ENCODE peak calls at places on chromosomes 12 and 14, in five cellular contexts. One of them, this sample, is unnamed.

GRCh38 chr14:22900088-22900799 is 17.2 kb downstream of the REM2 start:
- DNase-seq in K562: peak
- DNase-seq in HepG2: peak
- DNase-seq in H1: no peak
- DNase-seq in GM12878: peak
- DNase-seq in this sample: peak

GRCh38 chr14:61547186-61548121 is 147.9 kb upstream of the HIF1A start:
- DNase-seq in HepG2: no peak
- DNase-seq in H1: no peak
- DNase-seq in K562: no peak
- DNase-seq in GM12878: no peak
- DNase-seq in this sample: no peak

GRCh38 chr14:34623506-34623905 is 6.4 kb downstream of the SNX6 start:
- DNase-seq in HepG2: no peak
- DNase-seq in H1: no peak
- DNase-seq in K562: no peak
- DNase-seq in GM12878: no peak
- DNase-seq in this sample: no peak

GRCh38 chr14:93959239-93960107 is 16.9 kb downstream of the ASB2 start:
- DNase-seq in GM12878: peak
- DNase-seq in HepG2: peak
- DNase-seq in K562: peak
- DNase-seq in H1: peak
- DNase-seq in this sample: peak

GRCh38 chr12:30111719-30112118 is 328.0 kb upstream of the TMTC1 start:
- DNase-seq in H1: no peak
- DNase-seq in K562: no peak
- DNase-seq in GM12878: no peak
- DNase-seq in HepG2: no peak
- DNase-seq in this sample: no peak

GRCh38 chr12:132620893-132621656 is 2.5 kb downstream of the P2RX2 start:
- DNase-seq in K562: no peak
- DNase-seq in HepG2: no peak
- DNase-seq in H1: no peak
- DNase-seq in GM12878: no peak
- DNase-seq in this sample: no peak

GRCh38 chr12:72098622-72099021 is 160.0 kb downstream of the TPH2 start:
- DNase-seq in H1: no peak
- DNase-seq in K562: no peak
- DNase-seq in HepG2: no peak
- DNase-seq in GM12878: no peak
- DNase-seq in this sample: no peak

GRCh38 chr12:524167-524951 is 64.6 kb downstream of the B4GALNT3 start:
- DNase-seq in GM12878: no peak
- DNase-seq in K562: no peak
- DNase-seq in H1: no peak
- DNase-seq in HepG2: no peak
- DNase-seq in this sample: no peak

GRCh38 chr12:104910196-104910840 is 47.8 kb downstream of the SLC41A2 start:
- DNase-seq in HepG2: no peak
- DNase-seq in K562: no peak
- DNase-seq in H1: no peak
- DNase-seq in GM12878: no peak
- DNase-seq in this sample: no peak

GRCh38 chr14:53979747-53980642 is 23.4 kb upstream of the BMP4 start:
- DNase-seq in K562: no peak
- DNase-seq in GM12878: no peak
- DNase-seq in HepG2: peak
- DNase-seq in H1: peak
- DNase-seq in this sample: no peak

GRCh38 chr14:28766505-28767238 is at the start of gene FOXG1:
- DNase-seq in HepG2: no peak
- DNase-seq in GM12878: no peak
- DNase-seq in K562: peak
- DNase-seq in H1: no peak
- DNase-seq in this sample: no peak

GRCh38 chr12:124456652-124457152 is 110.7 kb downstream of the NCOR2 start:
- DNase-seq in H1: no peak
- DNase-seq in GM12878: no peak
- DNase-seq in K562: no peak
- DNase-seq in HepG2: no peak
- DNase-seq in this sample: no peak

GRCh38 chr12:25386823-25387134 is 136.1 kb upstream of the KRAS start:
- DNase-seq in K562: no peak
- DNase-seq in GM12878: no peak
- DNase-seq in H1: no peak
- DNase-seq in HepG2: no peak
- DNase-seq in this sample: no peak

GRCh38 chr14:105141486-105142281 is 26.9 kb downstream of the JAG2 start:
- DNase-seq in K562: no peak
- DNase-seq in GM12878: no peak
- DNase-seq in H1: no peak
- DNase-seq in HepG2: no peak
- DNase-seq in this sample: no peak

GRCh38 chr12:53064613-53065415 is 14.4 kb downstream of the SPRYD3 start:
- DNase-seq in H1: no peak
- DNase-seq in GM12878: no peak
- DNase-seq in K562: no peak
- DNase-seq in HepG2: no peak
- DNase-seq in this sample: no peak

GRCh38 chr14:65958664-65959562 is 527.3 kb upstream of the CCDC196 start:
- DNase-seq in H1: no peak
- DNase-seq in HepG2: peak
- DNase-seq in GM12878: no peak
- DNase-seq in K562: peak
- DNase-seq in this sample: peak

GRCh38 chr14:34710006-34710405 is 4.4 kb downstream of the CFL2 start:
- DNase-seq in K562: no peak
- DNase-seq in GM12878: no peak
- DNase-seq in HepG2: no peak
- DNase-seq in H1: no peak
- DNase-seq in this sample: no peak

GRCh38 chr14:42174357-42174756 is 567.7 kb downstream of the LRFN5 start:
- DNase-seq in H1: no peak
- DNase-seq in HepG2: no peak
- DNase-seq in GM12878: no peak
- DNase-seq in K562: no peak
- DNase-seq in this sample: no peak

GRCh38 chr12:130508318-130508717 is 170.6 kb downstream of the PIWIL1 start:
- DNase-seq in K562: no peak
- DNase-seq in GM12878: no peak
- DNase-seq in H1: no peak
- DNase-seq in HepG2: no peak
- DNase-seq in this sample: no peak

GRCh38 chr12:18281941-18282340 is 20.6 kb downstream of the PIK3C2G start:
- DNase-seq in H1: no peak
- DNase-seq in HepG2: no peak
- DNase-seq in GM12878: no peak
- DNase-seq in K562: no peak
- DNase-seq in this sample: no peak

GRCh38 chr12:18283776-18284175 is 22.5 kb downstream of the PIK3C2G start:
- DNase-seq in HepG2: no peak
- DNase-seq in H1: no peak
- DNase-seq in GM12878: no peak
- DNase-seq in K562: no peak
- DNase-seq in this sample: no peak

DNA sequence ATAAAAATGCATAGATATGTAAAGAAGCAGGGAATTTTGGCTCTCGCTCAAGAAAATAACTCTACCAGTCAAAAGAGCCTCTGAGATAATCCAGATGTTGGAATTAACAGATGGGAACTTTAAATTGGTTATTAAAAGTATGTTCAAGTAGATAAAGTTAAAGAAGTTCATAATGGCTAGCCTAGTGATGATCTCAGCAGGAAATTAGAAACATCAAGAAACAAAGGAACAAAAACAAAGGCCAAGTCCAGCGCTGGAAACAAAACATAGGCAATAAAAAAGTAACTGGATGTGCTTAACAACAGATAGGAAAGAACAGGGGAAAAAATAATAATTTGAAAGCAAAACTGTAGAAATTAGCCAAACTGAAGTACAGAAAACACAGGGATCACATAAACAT is 23.1 kb downstream of the PIK3C2G start:
- DNase-seq in K562: no peak
- DNase-seq in H1: no peak
- DNase-seq in GM12878: no peak
- DNase-seq in HepG2: no peak
- DNase-seq in this sample: no peak
- TF ChIP-seq ATF3 in K562: no peak
- TF ChIP-seq ATF3 in H1: no peak
- TF ChIP-seq ATF3 in GM12878: no peak
- TF ChIP-seq ATF3 in HepG2: no peak
- TF ChIP-seq ATF3 in this sample: no peak

GRCh38 chr12:26701604-26702215 is 131.3 kb downstream of the ITPR2 start:
- DNase-seq in H1: no peak
- DNase-seq in GM12878: no peak
- DNase-seq in K562: peak
- DNase-seq in HepG2: peak
- DNase-seq in this sample: peak

GRCh38 chr12:26697217-26697616 is 135.8 kb downstream of the ITPR2 start:
- DNase-seq in K562: no peak
- DNase-seq in GM12878: no peak
- DNase-seq in H1: no peak
- DNase-seq in HepG2: no peak
- DNase-seq in this sample: no peak

GRCh38 chr12:26700430-26700829 is 132.6 kb downstream of the ITPR2 start:
- DNase-seq in HepG2: no peak
- DNase-seq in GM12878: no peak
- DNase-seq in K562: no peak
- DNase-seq in H1: no peak
- DNase-seq in this sample: no peak

GRCh38 chr12:26698186-26698585 is 134.8 kb downstream of the ITPR2 start:
- DNase-seq in GM12878: no peak
- DNase-seq in HepG2: no peak
- DNase-seq in K562: no peak
- DNase-seq in H1: no peak
- DNase-seq in this sample: no peak

GRCh38 chr12:26699237-26699636 is 133.8 kb downstream of the ITPR2 start:
- DNase-seq in GM12878: no peak
- DNase-seq in HepG2: no peak
- DNase-seq in H1: no peak
- DNase-seq in K562: no peak
- DNase-seq in this sample: no peak
- TF ChIP-seq CEBPB in GM12878: no peak
- TF ChIP-seq CEBPB in HepG2: no peak
- TF ChIP-seq CEBPB in H1: no peak
- TF ChIP-seq CEBPB in K562: no peak
- TF ChIP-seq CEBPB in this sample: no peak

DNA sequence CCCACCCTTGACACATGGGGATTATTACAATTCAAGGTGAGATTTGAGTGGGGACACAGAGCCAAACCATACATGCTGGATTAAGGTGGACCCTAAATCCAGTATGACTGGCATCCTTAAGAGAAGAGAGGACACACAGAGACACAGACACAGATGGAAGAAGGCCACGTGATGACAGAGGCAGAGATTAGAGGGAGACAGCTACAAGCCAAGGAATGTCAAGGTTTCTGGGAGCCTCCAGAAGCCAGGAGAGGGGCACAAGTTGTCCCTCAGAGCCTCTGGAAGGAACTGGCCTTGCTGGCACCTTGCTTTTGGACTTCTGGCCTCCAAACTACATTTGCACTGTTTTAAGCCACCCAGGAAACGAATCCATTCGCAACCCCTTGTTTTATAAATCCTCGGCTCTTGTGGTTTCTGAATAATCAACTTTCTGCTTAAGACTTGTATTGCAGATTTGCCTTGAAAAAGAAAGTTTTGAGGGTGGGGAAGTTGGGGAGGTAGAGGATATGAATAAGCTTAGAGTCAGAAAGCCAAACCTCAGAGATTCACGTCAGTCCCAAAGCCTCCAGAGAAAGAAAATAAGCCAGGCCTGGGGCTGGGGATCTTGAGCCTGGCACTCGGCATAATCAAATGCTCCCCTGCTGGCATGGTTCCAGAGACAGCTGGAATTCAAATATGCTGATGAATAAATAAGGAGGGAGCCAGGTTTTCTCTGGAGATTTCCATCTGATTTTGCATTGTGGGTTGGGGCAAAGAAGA is 224.2 kb upstream of the PWP1 start:
- DNase-seq in GM12878: no peak
- DNase-seq in K562: no peak
- DNase-seq in HepG2: no peak
- DNase-seq in H1: no peak
- DNase-seq in this sample: no peak
- TF ChIP-seq SP1 in GM12878: no peak
- TF ChIP-seq SP1 in K562: no peak
- TF ChIP-seq SP1 in HepG2: no peak
- TF ChIP-seq SP1 in H1: no peak
- TF ChIP-seq SP1 in this sample: no peak

DNA sequence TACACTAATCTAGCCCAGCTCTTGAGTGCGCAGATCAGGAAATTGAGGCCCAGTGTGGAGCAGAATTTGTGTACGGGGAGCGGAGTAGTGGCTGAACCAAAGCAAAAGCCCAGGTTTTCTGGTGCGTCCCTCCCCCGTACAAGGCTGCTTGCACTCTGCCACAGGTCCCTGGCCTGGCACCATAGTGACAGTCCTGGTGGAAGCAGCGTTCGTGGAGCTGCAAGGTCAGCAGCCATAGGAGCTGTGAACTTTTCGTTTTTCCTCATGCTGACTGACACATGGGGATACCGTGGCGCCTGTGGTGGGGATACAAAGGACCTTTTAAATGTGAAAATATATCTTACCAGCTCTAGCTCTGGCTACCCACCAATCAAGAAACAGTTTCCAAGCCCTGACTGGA is 1.8 kb downstream of the EVL start:
- DNase-seq in HepG2: no peak
- DNase-seq in GM12878: no peak
- DNase-seq in K562: no peak
- DNase-seq in H1: no peak
- DNase-seq in this sample: no peak
- TF ChIP-seq ATF3 in HepG2: no peak
- TF ChIP-seq ATF3 in GM12878: no peak
- TF ChIP-seq ATF3 in K562: no peak
- TF ChIP-seq ATF3 in H1: no peak
- TF ChIP-seq ATF3 in this sample: no peak

DNA sequence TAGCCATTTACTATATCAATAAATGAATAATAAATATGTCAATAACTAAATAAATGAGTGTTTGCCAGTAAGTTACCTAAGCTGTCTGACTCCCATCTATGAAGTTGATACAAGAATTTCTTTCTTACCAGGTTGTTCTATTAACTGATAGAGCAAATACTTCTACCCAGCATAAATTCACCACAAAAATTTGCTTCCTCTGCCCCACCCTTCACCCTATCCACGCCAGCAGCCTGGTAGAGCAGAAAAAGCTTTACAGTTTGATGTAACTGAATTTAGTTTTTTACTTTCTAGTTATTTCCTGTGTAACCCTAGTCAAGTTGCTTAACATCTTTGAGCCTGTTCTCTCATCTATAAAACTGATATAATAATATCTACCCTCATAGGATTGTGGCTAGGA is 94.9 kb upstream of the SLC16A7 start:
- DNase-seq in GM12878: no peak
- DNase-seq in HepG2: no peak
- DNase-seq in K562: no peak
- DNase-seq in H1: no peak
- DNase-seq in this sample: no peak
- TF ChIP-seq CEBPB in GM12878: no peak
- TF ChIP-seq CEBPB in HepG2: no peak
- TF ChIP-seq CEBPB in K562: no peak
- TF ChIP-seq CEBPB in H1: no peak
- TF ChIP-seq CEBPB in this sample: no peak

This sample was measured in HCT116.